ENCODE peak calls at places on chromosomes 4 and X, in nine cellular contexts. One of them, this sample, is unnamed.

GRCh38 chrX:22314211-22314610 is 41.5 kb downstream of the CBLL2 start:
- DNase-seq in GM13977: no peak
- DNase-seq in ascending aorta: no peak
- DNase-seq in BE2C: no peak
- DNase-seq in uterus: no peak
- DNase-seq in IMR-90: no peak
- DNase-seq in OCI-LY7: no peak
- DNase-seq in foreskin fibroblast: no peak
- DNase-seq in fibroblast of lung: no peak
- DNase-seq in this sample: no peak

GRCh38 chr4:186351672-186352194 is 85.7 kb downstream of the F11 start:
- DNase-seq in GM13977: no peak
- DNase-seq in ascending aorta: no peak
- DNase-seq in BE2C: no peak
- DNase-seq in uterus: no peak
- DNase-seq in IMR-90: no peak
- DNase-seq in OCI-LY7: no peak
- DNase-seq in foreskin fibroblast: no peak
- DNase-seq in fibroblast of lung: no peak
- DNase-seq in this sample: no peak

GRCh38 chrX:13151806-13152510 is 107.5 kb upstream of the FAM9C start:
- DNase-seq in GM13977: no peak
- DNase-seq in ascending aorta: no peak
- DNase-seq in BE2C: no peak
- DNase-seq in uterus: no peak
- DNase-seq in IMR-90: peak; percentile 6
- DNase-seq in OCI-LY7: no peak
- DNase-seq in foreskin fibroblast: no peak
- DNase-seq in fibroblast of lung: no peak
- DNase-seq in this sample: no peak

GRCh38 chr4:169096221-169096620 is 86.2 kb upstream of the CBR4 start:
- DNase-seq in GM13977: no peak
- DNase-seq in ascending aorta: no peak
- DNase-seq in BE2C: no peak
- DNase-seq in uterus: no peak
- DNase-seq in IMR-90: no peak
- DNase-seq in OCI-LY7: no peak
- DNase-seq in foreskin fibroblast: peak; percentile 44
- DNase-seq in fibroblast of lung: no peak
- DNase-seq in this sample: no peak

GRCh38 chr4:99074816-99075215 is 13.8 kb downstream of the ADH5 start:
- DNase-seq in GM13977: no peak
- DNase-seq in ascending aorta: no peak
- DNase-seq in BE2C: no peak
- DNase-seq in uterus: no peak
- DNase-seq in IMR-90: no peak
- DNase-seq in OCI-LY7: no peak
- DNase-seq in foreskin fibroblast: no peak
- DNase-seq in fibroblast of lung: no peak
- DNase-seq in this sample: no peak

GRCh38 chr4:68176904-68177303 is 47.2 kb upstream of the TMPRSS11F start:
- DNase-seq in GM13977: no peak
- DNase-seq in ascending aorta: no peak
- DNase-seq in BE2C: no peak
- DNase-seq in uterus: no peak
- DNase-seq in IMR-90: no peak
- DNase-seq in OCI-LY7: no peak
- DNase-seq in foreskin fibroblast: no peak
- DNase-seq in fibroblast of lung: no peak
- DNase-seq in this sample: no peak

GRCh38 chr4:74933562-74934015 is 673 bp downstream of the PARM1 start:
- DNase-seq in GM13977: no peak
- DNase-seq in ascending aorta: peak; percentile 65
- DNase-seq in BE2C: peak; percentile 16
- DNase-seq in uterus: peak; percentile 18
- DNase-seq in IMR-90: no peak
- DNase-seq in OCI-LY7: no peak
- DNase-seq in foreskin fibroblast: no peak
- DNase-seq in fibroblast of lung: peak; percentile 6
- DNase-seq in this sample: no peak

GRCh38 chrX:23705235-23705634 is 37.8 kb downstream of the ACOT9 start:
- DNase-seq in GM13977: no peak
- DNase-seq in ascending aorta: no peak
- DNase-seq in BE2C: no peak
- DNase-seq in uterus: no peak
- DNase-seq in IMR-90: no peak
- DNase-seq in OCI-LY7: no peak
- DNase-seq in foreskin fibroblast: no peak
- DNase-seq in fibroblast of lung: no peak
- DNase-seq in this sample: no peak

GRCh38 chr4:6684656-6685055 is 9.0 kb upstream of the S100P start:
- DNase-seq in GM13977: no peak
- DNase-seq in ascending aorta: no peak
- DNase-seq in BE2C: no peak
- DNase-seq in uterus: no peak
- DNase-seq in IMR-90: no peak
- DNase-seq in OCI-LY7: no peak
- DNase-seq in foreskin fibroblast: no peak
- DNase-seq in fibroblast of lung: no peak
- DNase-seq in this sample: no peak

GRCh38 chr4:6680372-6681034 is 13.2 kb upstream of the S100P start:
- DNase-seq in GM13977: no peak
- DNase-seq in ascending aorta: no peak
- DNase-seq in BE2C: no peak
- DNase-seq in uterus: no peak
- DNase-seq in IMR-90: no peak
- DNase-seq in OCI-LY7: no peak
- DNase-seq in foreskin fibroblast: no peak
- DNase-seq in fibroblast of lung: no peak
- DNase-seq in this sample: no peak

GRCh38 chr4:6682862-6683590 is 10.7 kb upstream of the S100P start:
- DNase-seq in GM13977: no peak
- DNase-seq in ascending aorta: no peak
- DNase-seq in BE2C: no peak
- DNase-seq in uterus: no peak
- DNase-seq in IMR-90: no peak
- DNase-seq in OCI-LY7: no peak
- DNase-seq in foreskin fibroblast: no peak
- DNase-seq in fibroblast of lung: no peak
- DNase-seq in this sample: no peak

GRCh38 chr4:6676722-6677558 is 16.7 kb upstream of the S100P start:
- DNase-seq in GM13977: no peak
- DNase-seq in ascending aorta: no peak
- DNase-seq in BE2C: no peak
- DNase-seq in uterus: no peak
- DNase-seq in IMR-90: no peak
- DNase-seq in OCI-LY7: no peak
- DNase-seq in foreskin fibroblast: no peak
- DNase-seq in fibroblast of lung: no peak
- DNase-seq in this sample: no peak

DNA sequence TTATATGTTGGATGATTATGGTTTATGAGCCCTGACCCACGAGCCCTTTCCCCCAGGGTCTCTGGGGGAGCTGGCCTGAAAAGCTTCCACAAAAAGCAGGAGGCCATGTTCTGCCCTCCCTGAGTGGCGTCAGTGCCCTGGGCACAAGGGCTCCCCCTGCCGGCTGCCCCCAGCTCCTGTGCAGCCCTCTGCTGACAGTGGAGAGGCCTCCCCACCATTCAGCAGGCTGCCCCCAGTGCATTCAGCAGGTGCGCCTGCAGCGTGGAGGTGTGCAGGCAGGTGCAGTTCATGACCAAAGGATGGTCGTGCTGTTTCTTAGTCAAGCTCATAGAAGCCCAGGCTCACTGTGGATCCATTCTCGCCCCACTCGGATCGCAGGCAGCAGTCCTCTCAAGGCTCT is 12.5 kb upstream of the S100P start:
- DNase-seq in GM13977: no peak
- DNase-seq in ascending aorta: no peak
- DNase-seq in BE2C: no peak
- DNase-seq in uterus: no peak
- DNase-seq in IMR-90: no peak
- DNase-seq in OCI-LY7: no peak
- DNase-seq in foreskin fibroblast: no peak
- DNase-seq in fibroblast of lung: no peak
- DNase-seq in this sample: no peak
- TF ChIP-seq CTCF in GM13977: no peak
- TF ChIP-seq CTCF in ascending aorta: no peak
- TF ChIP-seq CTCF in BE2C: no peak
- TF ChIP-seq CTCF in uterus: no peak
- TF ChIP-seq CTCF in IMR-90: no peak
- TF ChIP-seq CTCF in OCI-LY7: no peak
- TF ChIP-seq CTCF in foreskin fibroblast: no peak
- TF ChIP-seq CTCF in fibroblast of lung: no peak
- TF ChIP-seq CTCF in this sample: no peak

GRCh38 chr4:142850478-142850877 is 4.4 kb upstream of the INPP4B start:
- DNase-seq in GM13977: no peak
- DNase-seq in ascending aorta: no peak
- DNase-seq in BE2C: peak; percentile 11
- DNase-seq in uterus: no peak
- DNase-seq in IMR-90: no peak
- DNase-seq in OCI-LY7: no peak
- DNase-seq in foreskin fibroblast: no peak
- DNase-seq in fibroblast of lung: no peak
- DNase-seq in this sample: no peak

GRCh38 chr4:142846105-142846728 is at the start of gene INPP4B:
- DNase-seq in GM13977: peak; percentile 15
- DNase-seq in ascending aorta: peak; percentile 69
- DNase-seq in BE2C: peak; percentile 57
- DNase-seq in uterus: peak; percentile 55
- DNase-seq in IMR-90: peak; percentile 65
- DNase-seq in OCI-LY7: no peak
- DNase-seq in foreskin fibroblast: peak; percentile 44
- DNase-seq in fibroblast of lung: peak; percentile 60
- DNase-seq in this sample: peak; percentile 41

GRCh38 chr4:142844782-142845181 is 1.3 kb downstream of the INPP4B start:
- DNase-seq in GM13977: no peak
- DNase-seq in ascending aorta: no peak
- DNase-seq in BE2C: no peak
- DNase-seq in uterus: no peak
- DNase-seq in IMR-90: no peak
- DNase-seq in OCI-LY7: no peak
- DNase-seq in foreskin fibroblast: no peak
- DNase-seq in fibroblast of lung: no peak
- DNase-seq in this sample: no peak

GRCh38 chr4:142845293-142846070 is 619 bp downstream of the INPP4B start:
- DNase-seq in GM13977: peak; percentile 4
- DNase-seq in ascending aorta: peak; percentile 68
- DNase-seq in BE2C: peak; percentile 28
- DNase-seq in uterus: peak; percentile 25
- DNase-seq in IMR-90: no peak
- DNase-seq in OCI-LY7: no peak
- DNase-seq in foreskin fibroblast: no peak
- DNase-seq in fibroblast of lung: no peak
- DNase-seq in this sample: no peak

GRCh38 chr4:142846729-142847606 is 867 bp upstream of the INPP4B start:
- DNase-seq in GM13977: peak; percentile 22
- DNase-seq in ascending aorta: peak; percentile 69
- DNase-seq in BE2C: peak; percentile 8
- DNase-seq in uterus: peak; percentile 41
- DNase-seq in IMR-90: no peak
- DNase-seq in OCI-LY7: peak; percentile 7
- DNase-seq in foreskin fibroblast: no peak
- DNase-seq in fibroblast of lung: peak; percentile 18
- DNase-seq in this sample: peak; percentile 71
- TF ChIP-seq CTCF in GM13977: peak; percentile 32
- TF ChIP-seq CTCF in ascending aorta: peak; percentile 53
- TF ChIP-seq CTCF in BE2C: peak; percentile 17
- TF ChIP-seq CTCF in uterus: peak; percentile 45
- TF ChIP-seq CTCF in IMR-90: no peak
- TF ChIP-seq CTCF in OCI-LY7: peak; percentile 37
- TF ChIP-seq CTCF in foreskin fibroblast: no peak
- TF ChIP-seq CTCF in fibroblast of lung: peak; percentile 16
- TF ChIP-seq CTCF in this sample: peak; percentile 39

DNA sequence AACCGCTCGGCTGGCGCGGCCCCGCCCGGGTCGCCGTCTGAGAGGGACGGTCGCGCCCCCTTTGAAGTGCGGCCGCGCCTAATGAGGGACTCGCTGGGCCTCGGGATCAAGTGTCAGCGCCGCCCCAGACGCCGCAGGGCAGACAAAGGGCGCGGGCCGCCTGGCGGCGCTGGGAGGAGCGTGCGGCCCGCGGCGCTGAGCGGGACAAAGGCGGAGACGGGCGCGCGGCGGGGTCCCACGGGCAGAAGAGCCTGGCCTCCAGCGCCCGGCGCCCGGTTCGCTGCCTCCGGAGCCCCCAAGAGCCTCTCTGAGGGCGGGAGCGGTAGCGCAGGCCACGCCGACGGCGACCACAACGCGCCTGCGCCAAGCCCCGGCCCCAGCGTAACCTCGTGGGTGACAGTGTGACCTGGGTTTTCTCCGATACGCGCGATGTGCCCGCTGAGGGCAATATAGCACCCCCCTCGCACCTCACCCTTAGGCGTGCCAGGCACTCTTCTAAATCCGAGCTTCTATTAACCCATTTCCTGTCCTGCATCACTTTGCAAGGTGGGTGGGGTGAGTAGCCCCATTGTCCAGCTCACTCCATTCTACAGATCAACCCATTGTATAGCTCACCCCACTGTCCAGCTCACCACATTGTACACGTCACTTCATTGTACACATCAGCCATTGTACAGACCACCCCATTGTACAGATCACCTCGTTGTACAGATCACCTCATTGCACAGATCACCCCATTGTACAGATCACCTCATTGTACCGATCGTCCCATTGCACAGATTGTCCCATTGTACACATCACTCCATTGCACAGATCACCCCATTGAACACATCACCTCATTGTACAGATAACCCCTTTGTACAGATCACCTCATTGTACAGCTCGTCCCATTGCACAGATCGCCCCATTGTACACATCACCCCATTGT is 33.7 kb upstream of the STX18 start:
- DNase-seq in GM13977: peak; percentile 84
- DNase-seq in ascending aorta: peak; percentile 72
- DNase-seq in BE2C: peak; percentile 77
- DNase-seq in uterus: peak; percentile 40
- DNase-seq in IMR-90: peak; percentile 18
- DNase-seq in OCI-LY7: no peak
- DNase-seq in foreskin fibroblast: peak; percentile 52
- DNase-seq in fibroblast of lung: peak; percentile 44
- DNase-seq in this sample: peak; percentile 70
- TF ChIP-seq CTCF in GM13977: peak; percentile 40
- TF ChIP-seq CTCF in ascending aorta: peak; percentile 41
- TF ChIP-seq CTCF in BE2C: peak; percentile 21
- TF ChIP-seq CTCF in uterus: peak; percentile 72
- TF ChIP-seq CTCF in IMR-90: peak; percentile 38
- TF ChIP-seq CTCF in OCI-LY7: no peak
- TF ChIP-seq CTCF in foreskin fibroblast: peak; percentile 11
- TF ChIP-seq CTCF in fibroblast of lung: no peak
- TF ChIP-seq CTCF in this sample: peak; percentile 41

DNA sequence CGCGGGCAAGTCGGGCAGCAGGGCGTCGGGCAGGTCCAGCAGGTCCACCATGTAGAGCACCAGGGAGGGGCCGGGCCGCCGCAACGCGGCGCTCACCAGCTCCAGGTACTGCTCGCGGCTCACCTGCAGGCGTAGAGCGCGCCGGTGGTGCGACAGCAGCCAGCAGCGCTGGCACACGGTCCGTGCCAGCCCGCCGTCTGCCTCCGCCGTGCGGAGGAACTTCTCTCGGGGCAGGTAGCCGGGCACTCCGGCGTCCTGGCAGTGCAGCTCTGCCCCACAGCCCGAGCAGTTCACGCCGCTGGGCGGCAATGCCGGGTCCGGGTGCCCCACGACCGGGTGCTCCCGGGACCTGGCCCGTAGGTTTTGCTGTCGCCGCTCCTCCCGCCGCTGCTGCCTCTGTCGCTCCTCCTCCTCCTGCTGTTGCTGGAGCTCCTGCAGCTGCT is 507 bp downstream of the NOA1 start:
- DNase-seq in GM13977: peak; percentile 58
- DNase-seq in ascending aorta: peak; percentile 66
- DNase-seq in BE2C: peak; percentile 48
- DNase-seq in uterus: no peak
- DNase-seq in IMR-90: no peak
- DNase-seq in OCI-LY7: peak; percentile 62
- DNase-seq in foreskin fibroblast: peak; percentile 12
- DNase-seq in fibroblast of lung: no peak
- DNase-seq in this sample: peak; percentile 65
- TF ChIP-seq CTCF in GM13977: no peak
- TF ChIP-seq CTCF in ascending aorta: peak; percentile 15
- TF ChIP-seq CTCF in BE2C: peak; percentile 14
- TF ChIP-seq CTCF in uterus: no peak
- TF ChIP-seq CTCF in IMR-90: no peak
- TF ChIP-seq CTCF in OCI-LY7: peak; percentile 26
- TF ChIP-seq CTCF in foreskin fibroblast: no peak
- TF ChIP-seq CTCF in fibroblast of lung: peak; percentile 20
- TF ChIP-seq CTCF in this sample: no peak